ENCODE peak calls at places on chromosome 16, in nine cellular contexts. Z is fibroblast of lung; D is endothelial cell; P is IMR-90; A is DMS 273 treated with DMSO at 0.1 percent for 48 hours; E is stimulated activated CD8-positive, alpha-beta memory T cell treated with anti-CD3 and anti-CD28 coated beads, Interleukin-4, amount 100 ng/mL, for 24 hours; N is NCI-H2107; Q is LoVo; H is A172. S is an unnamed sample.

GRCh38 chr16:27818231-27818630 is 245.3 kb downstream of the GSG1L start:
- DNase-seq in Z (no peak), D (no peak), P (no peak), A (no peak), E (no peak), N (no peak), Q (no peak), H (no peak), S (no peak)

GRCh38 chr16:28527985-28528384 is 10.8 kb downstream of the NUPR1 start:
- DNase-seq in Z (no peak), D (no peak), P (no peak), A (no peak), E (no peak), N (no peak), Q (no peak), H (no peak), S (no peak)

GRCh38 chr16:14487579-14487978 is 142.5 kb downstream of the PARN start:
- DNase-seq in Z (no peak), D (no peak), P (no peak), A (no peak), E (no peak), N (no peak), Q (no peak), H (peak; percentile 41), S (no peak)

GRCh38 chr16:54879681-54880080 is 51.0 kb upstream of the IRX5 start:
- DNase-seq in Z (no peak), D (no peak), P (no peak), A (no peak), E (no peak), N (no peak), Q (no peak), H (no peak), S (no peak)

GRCh38 chr16:88120812-88121211 is 169.6 kb downstream of the BANP start:
- DNase-seq in Z (no peak), D (no peak), P (no peak), A (no peak), E (no peak), N (no peak), Q (no peak), H (no peak), S (no peak)

GRCh38 chr16:22098538-22099255 is 6.4 kb downstream of the VWA3A start:
- DNase-seq in Z (peak; percentile 34), D (no peak), P (peak; percentile 44), A (peak; percentile 41), E (no peak), N (no peak), Q (peak; percentile 64), H (peak; percentile 49), S (peak; percentile 80)

GRCh38 chr16:15682105-15682570 is 32.1 kb downstream of the NDE1 start:
- DNase-seq in Z (peak; percentile 68), D (peak; percentile 49), P (peak; percentile 84), A (no peak), E (peak; percentile 8), N (no peak), Q (peak; percentile 46), H (peak; percentile 82), S (no peak)

GRCh38 chr16:2520784-2521577 is 810 bp downstream of the AMDHD2 start:
- DNase-seq in Z (no peak), D (no peak), P (no peak), A (no peak), E (no peak), N (no peak), Q (no peak), H (no peak), S (no peak)

GRCh38 chr16:82655315-82655714 is 28.5 kb downstream of the CDH13 start:
- DNase-seq in Z (peak; percentile 93), D (no peak), P (peak; percentile 94), A (no peak), E (peak; percentile 34), N (no peak), Q (no peak), H (peak; percentile 96), S (no peak)

GRCh38 chr16:87541004-87541881 is 48.4 kb upstream of the ZCCHC14 start:
- DNase-seq in Z (peak; percentile 78), D (no peak), P (peak; percentile 79), A (no peak), E (no peak), N (peak; percentile 64), Q (no peak), H (no peak), S (peak; percentile 43)

GRCh38 chr16:16021988-16022682 is 72.7 kb downstream of the ABCC1 start:
- DNase-seq in Z (peak; percentile 96), D (no peak), P (peak; percentile 97), A (peak; percentile 64), E (no peak), N (no peak), Q (peak; percentile 90), H (peak; percentile 99), S (peak; percentile 26)

GRCh38 chr16:17396762-17397498 is 73.8 kb downstream of the XYLT1 start:
- DNase-seq in Z (peak; percentile 51), D (no peak), P (peak; percentile 52), A (peak; percentile 14), E (no peak), N (peak; percentile 2), Q (peak; percentile 66), H (no peak), S (peak; percentile 27)

GRCh38 chr16:24734382-24734781 is 4.9 kb downstream of the TNRC6A start:
- DNase-seq in Z (peak; percentile 70), D (no peak), P (peak; percentile 72), A (no peak), E (no peak), N (no peak), Q (no peak), H (no peak), S (no peak)

GRCh38 chr16:89383095-89384003 is 107.0 kb downstream of the ANKRD11 start:
- DNase-seq in Z (peak; percentile 45), D (peak; percentile 37), P (peak; percentile 47), A (no peak), E (no peak), N (no peak), Q (peak; percentile 9), H (peak; percentile 45), S (peak; percentile 38)

GRCh38 chr16:66194866-66195265 is 171.6 kb upstream of the CDH5 start:
- DNase-seq in Z (no peak), D (no peak), P (no peak), A (no peak), E (no peak), N (no peak), Q (no peak), H (no peak), S (no peak)

GRCh38 chr16:87143661-87144121 is 173.5 kb downstream of the C16orf95 start:
- DNase-seq in Z (no peak), D (no peak), P (no peak), A (no peak), E (no peak), N (no peak), Q (no peak), H (no peak), S (no peak)

GRCh38 chr16:27579086-27579980 is 29.4 kb downstream of the KATNIP start:
- DNase-seq in Z (peak; percentile 42), D (no peak), P (peak; percentile 22), A (no peak), E (no peak), N (no peak), Q (no peak), H (no peak), S (no peak)

GRCh38 chr16:52671560-52671959 is 124.6 kb upstream of the TOX3 start:
- DNase-seq in Z (no peak), D (no peak), P (no peak), A (no peak), E (no peak), N (no peak), Q (no peak), H (no peak), S (no peak)

GRCh38 chr16:85235988-85236831 is 123.9 kb upstream of the CIBAR2 start:
- DNase-seq in Z (peak; percentile 52), D (peak; percentile 65), P (no peak), A (no peak), E (no peak), N (no peak), Q (no peak), H (no peak), S (no peak)

GRCh38 chr16:71367243-71367976 is 8.9 kb downstream of the CALB2 start:
- DNase-seq in Z (peak; percentile 25), D (peak; percentile 86), P (peak; percentile 21), A (peak; percentile 47), E (peak; percentile 5), N (peak; percentile 24), Q (peak; percentile 27), H (peak; percentile 70), S (peak; percentile 80)

GRCh38 chr16:67411339-67411738 is 4.9 kb downstream of the ZDHHC1 start:
- DNase-seq in Z (no peak), D (no peak), P (no peak), A (no peak), E (no peak), N (no peak), Q (no peak), H (no peak), S (no peak)

GRCh38 chr16:56600398-56600999 is 7.9 kb upstream of the MT2A start:
- DNase-seq in Z (peak; percentile 55), D (peak; percentile 47), P (peak; percentile 66), A (no peak), E (no peak), N (no peak), Q (peak; percentile 38), H (peak; percentile 62), S (peak; percentile 52)

GRCh38 chr16:4700380-4700996 is 7.1 kb downstream of the NUDT16L1 start:
- DNase-seq in Z (no peak), D (no peak), P (no peak), A (no peak), E (no peak), N (no peak), Q (no peak), H (no peak), S (no peak)

GRCh38 chr16:73390491-73390890 is 342.6 kb upstream of the ZFHX3 start:
- DNase-seq in Z (no peak), D (no peak), P (no peak), A (no peak), E (no peak), N (no peak), Q (no peak), H (no peak), S (no peak)

GRCh38 chr16:84093879-84094270 is 22.9 kb downstream of the MBTPS1 start:
- DNase-seq in Z (no peak), D (no peak), P (no peak), A (no peak), E (no peak), N (no peak), Q (no peak), H (no peak), S (no peak)

GRCh38 chr16:49021136-49021535 is 260.5 kb downstream of the CBLN1 start:
- DNase-seq in Z (peak; percentile 88), D (no peak), P (peak; percentile 7), A (peak; percentile 19), E (no peak), N (no peak), Q (no peak), H (peak; percentile 34), S (no peak)

GRCh38 chr16:66568355-66568754 is 2.1 kb downstream of the CMTM1 start:
- DNase-seq in Z (peak; percentile 59), D (no peak), P (peak; percentile 57), A (no peak), E (no peak), N (no peak), Q (no peak), H (peak; percentile 23), S (no peak)

GRCh38 chr16:50451951-50452508 is 83.2 kb upstream of the BRD7 start:
- DNase-seq in Z (no peak), D (no peak), P (no peak), A (no peak), E (no peak), N (no peak), Q (no peak), H (no peak), S (no peak)

GRCh38 chr16:24819462-24820040 is 26.2 kb upstream of the SLC5A11 start:
- DNase-seq in Z (no peak), D (no peak), P (peak; percentile 16), A (no peak), E (no peak), N (no peak), Q (no peak), H (no peak), S (no peak)

GRCh38 chr16:73365010-73365409 is 317.1 kb upstream of the ZFHX3 start:
- DNase-seq in Z (peak; percentile 10), D (no peak), P (peak; percentile 12), A (peak; percentile 86), E (no peak), N (peak; percentile 46), Q (no peak), H (peak; percentile 15), S (peak; percentile 16)

S was measured in HEK293T.